ENCODE peak calls at places on chromosome 15, in nine cellular contexts. N is foreskin fibroblast, F is suprapubic skin, G is stomach, S is upper lobe of right lung, X is HFFc6, M is progenitor cell of endocrine pancreas, T is dorsolateral prefrontal cortex, Y is GM10248. H is an unnamed sample.

GRCh38 chr15:33013827-33014445 is 180.6 kb downstream of the FMN1 start:
- DNase-seq in F (no peak), X (peak), T (no peak), Y (no peak), S (no peak), M (no peak), G (no peak), N (peak), H (peak)

GRCh38 chr15:25862469-25863066 is 559 bp downstream of the ATP10A start:
- DNase-seq in F (no peak), Y (no peak), N (no peak), G (peak), X (no peak), T (no peak), M (no peak), S (peak), H (peak)

GRCh38 chr15:65077981-65078352 is 1.4 kb downstream of the KBTBD13 start:
- DNase-seq in T (no peak), F (no peak), X (no peak), G (peak), M (peak), N (peak), S (peak), Y (peak), H (peak)

GRCh38 chr15:69114231-69114937 is 46.1 kb upstream of the GLCE start:
- DNase-seq in Y (no peak), S (no peak), G (no peak), F (no peak), M (no peak), N (no peak), T (no peak), X (no peak), H (no peak)

GRCh38 chr15:77817434-77817833 is 184.7 kb upstream of the LINGO1 start:
- DNase-seq in M (no peak), X (no peak), N (no peak), S (no peak), T (no peak), G (no peak), Y (no peak), F (no peak), H (no peak)

GRCh38 chr15:74541494-74542191 is 623 bp downstream of the ARID3B start:
- DNase-seq in M (no peak), Y (peak), F (peak), T (peak), N (peak), G (peak), X (peak), S (peak), H (peak)

GRCh38 chr15:97483232-97483631 is 477.3 kb upstream of the ARRDC4 start:
- DNase-seq in F (no peak), M (no peak), S (no peak), G (no peak), Y (no peak), X (no peak), N (no peak), T (no peak), H (no peak)

GRCh38 chr15:74978503-74978902 is 16.9 kb upstream of the SCAMP5 start:
- DNase-seq in G (no peak), X (no peak), N (peak), S (no peak), T (no peak), M (no peak), F (no peak), Y (no peak), H (peak)

GRCh38 chr15:76341366-76342045 is 4.9 kb downstream of the ISL2 start:
- DNase-seq in M (no peak), S (no peak), G (no peak), F (no peak), Y (no peak), X (no peak), N (peak), T (no peak), H (no peak)

GRCh38 chr15:101463265-101463664 is 26.2 kb downstream of the PCSK6 start:
- DNase-seq in X (no peak), G (peak), T (no peak), N (no peak), Y (no peak), F (no peak), S (no peak), M (no peak), H (no peak)

GRCh38 chr15:95910643-95911212 is 419.8 kb upstream of the NR2F2 start:
- DNase-seq in N (no peak), M (no peak), Y (no peak), G (no peak), S (no peak), X (no peak), F (no peak), T (no peak), H (no peak)

GRCh38 chr15:34650177-34650576 is 66.7 kb upstream of the GOLGA8B start:
- DNase-seq in T (no peak), X (peak), Y (peak), M (no peak), S (no peak), N (peak), G (no peak), F (no peak), H (peak)

GRCh38 chr15:90037961-90038633 is 37.0 kb downstream of the ZNF710 start:
- DNase-seq in G (no peak), S (peak), M (no peak), Y (peak), F (no peak), N (peak), T (peak), X (no peak), H (peak)

GRCh38 chr15:75151214-75152128 is 50.2 kb upstream of the C15orf39 start:
- DNase-seq in M (no peak), X (no peak), S (no peak), F (no peak), Y (no peak), T (no peak), G (no peak), N (no peak), H (no peak)

GRCh38 chr15:71708741-71709140 is 101.6 kb upstream of the NR2E3 start:
- DNase-seq in N (no peak), F (no peak), Y (no peak), S (no peak), T (no peak), G (no peak), M (no peak), X (no peak), H (no peak)

GRCh38 chr15:82105458-82106205 is 59.8 kb upstream of the MEX3B start:
- DNase-seq in M (no peak), X (peak), T (no peak), Y (no peak), F (no peak), N (peak), G (no peak), S (no peak), H (peak)
- TF ChIP-seq CTCF in M (no peak), X (no peak), T (no peak), Y (no peak), F (no peak), N (no peak), G (no peak), S (no peak), H (no peak)

GRCh38 chr15:40927497-40928346 is 1.4 kb upstream of the DLL4 start:
- DNase-seq in S (no peak), F (no peak), N (no peak), T (no peak), X (no peak), Y (no peak), M (no peak), G (no peak), H (no peak)

GRCh38 chr15:40928351-40928974 is 677 bp upstream of the DLL4 start:
- DNase-seq in S (no peak), X (no peak), M (no peak), N (no peak), F (no peak), T (no peak), G (no peak), Y (no peak), H (no peak)

GRCh38 chr15:40929730-40930429 is 740 bp downstream of the DLL4 start:
- DNase-seq in F (no peak), G (peak), T (no peak), X (no peak), S (peak), M (peak), N (peak), Y (no peak), H (peak)

GRCh38 chr15:40930430-40931299 is 1.5 kb downstream of the DLL4 start:
- DNase-seq in F (no peak), X (no peak), T (no peak), M (peak), N (no peak), G (no peak), S (peak), Y (peak), H (no peak)

GRCh38 chr15:40928975-40929729 is at the start of gene DLL4:
- DNase-seq in T (no peak), M (peak), Y (peak), N (peak), F (no peak), X (no peak), S (peak), G (peak), H (peak)
- TF ChIP-seq CTCF in T (no peak), M (no peak), Y (no peak), N (no peak), F (no peak), X (no peak), S (no peak), G (no peak), H (no peak)

GRCh38 chr15:59741274-59741906 is 52.3 kb upstream of the BNIP2 start:
- DNase-seq in S (no peak), M (no peak), X (no peak), T (no peak), F (no peak), G (no peak), Y (no peak), N (peak), H (peak)
- TF ChIP-seq CTCF in S (no peak), M (no peak), X (peak), T (no peak), F (no peak), G (no peak), Y (no peak), N (peak), H (no peak)

DNA sequence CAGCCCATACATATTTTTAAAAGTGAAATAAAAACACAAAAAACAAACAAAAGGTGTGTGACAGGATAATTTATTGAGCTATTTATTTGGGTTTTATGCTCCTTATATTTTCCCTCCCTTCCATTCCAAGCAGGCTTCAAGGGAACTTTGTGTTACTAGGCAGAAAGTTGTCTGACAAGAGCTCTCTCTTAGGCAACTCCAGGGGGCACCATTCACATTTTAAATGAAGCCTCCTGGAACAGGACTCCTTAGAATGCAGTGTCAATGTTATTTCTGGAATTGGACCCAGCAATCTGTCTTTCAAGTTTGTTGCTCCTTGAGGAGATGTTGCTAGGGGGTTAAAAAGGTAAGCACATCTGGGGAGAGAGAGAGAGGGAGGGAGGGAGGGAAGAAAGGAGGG is 5.4 kb upstream of the RFX7 start:
- DNase-seq in Y (no peak), G (no peak), X (peak), F (no peak), S (no peak), T (no peak), N (no peak), M (no peak), H (peak)
- TF ChIP-seq CTCF in Y (peak), G (no peak), X (peak), F (no peak), S (peak), T (no peak), N (peak), M (peak), H (peak)

GRCh38 chr15:29601811-29602210 is 220.5 kb downstream of the TJP1 start:
- DNase-seq in F (no peak), N (no peak), T (no peak), M (no peak), G (no peak), S (no peak), Y (no peak), X (no peak), H (no peak)

GRCh38 chr15:29593086-29593485 is 229.2 kb downstream of the TJP1 start:
- DNase-seq in N (no peak), G (no peak), M (no peak), S (no peak), Y (no peak), X (no peak), T (no peak), F (no peak), H (no peak)

GRCh38 chr15:29600262-29600661 is 222.0 kb downstream of the TJP1 start:
- DNase-seq in T (no peak), G (no peak), F (no peak), N (no peak), M (no peak), S (no peak), X (no peak), Y (no peak), H (no peak)

GRCh38 chr15:29593629-29594028 is 228.6 kb downstream of the TJP1 start:
- DNase-seq in X (no peak), N (no peak), S (no peak), M (no peak), Y (no peak), T (no peak), G (no peak), F (no peak), H (no peak)

DNA sequence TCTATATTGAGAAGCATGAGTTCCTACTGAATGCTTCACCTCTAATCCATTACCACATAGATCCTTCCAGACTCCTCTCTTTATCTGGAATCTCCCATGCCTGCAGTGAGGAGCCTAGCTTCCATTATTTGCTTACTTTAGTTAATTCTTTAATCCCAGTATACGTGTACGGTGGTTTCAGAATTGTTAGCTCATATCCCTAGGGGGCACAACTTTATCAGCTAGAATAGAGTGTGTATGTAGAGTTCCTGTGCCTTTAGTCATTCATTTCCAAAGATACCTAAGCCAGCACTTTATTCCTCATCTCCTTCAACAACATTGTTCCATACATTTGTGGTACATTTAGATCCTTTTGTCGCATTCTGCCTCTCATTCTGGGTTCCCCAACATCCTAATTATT is 226.0 kb downstream of the TJP1 start:
- DNase-seq in N (no peak), G (no peak), Y (no peak), M (no peak), F (no peak), X (peak), S (no peak), T (no peak), H (no peak)
- TF ChIP-seq CTCF in N (peak), G (no peak), Y (no peak), M (no peak), F (no peak), X (peak), S (no peak), T (no peak), H (no peak)

GRCh38 chr15:24772256-24772655 is 96.7 kb downstream of the NPAP1 start:
- DNase-seq in M (no peak), S (no peak), X (no peak), N (no peak), Y (no peak), F (no peak), G (no peak), T (no peak), H (no peak)
- TF ChIP-seq CTCF in M (peak), S (no peak), X (no peak), N (no peak), Y (no peak), F (no peak), G (no peak), T (no peak), H (no peak)

GRCh38 chr15:40825661-40826088 is 2.8 kb downstream of the PPP1R14D start:
- DNase-seq in N (peak), X (peak), G (peak), M (no peak), Y (no peak), S (no peak), T (no peak), F (no peak), H (peak)
- TF ChIP-seq CTCF in N (no peak), X (no peak), G (no peak), M (no peak), Y (no peak), S (no peak), T (no peak), F (no peak), H (no peak)